ENCODE peak calls at places on chromosomes 6 and 20, in seven cellular contexts. One of them, this sample, is unnamed.

GRCh38 chr20:8155848-8156602 is 24.0 kb downstream of the PLCB1 start:
- DNase-seq in H1: no peak
- DNase-seq in suprapubic skin: no peak
- DNase-seq in stomach: no peak
- DNase-seq in transverse colon: no peak
- DNase-seq in K562: no peak
- DNase-seq in upper lobe of left lung: no peak
- DNase-seq in this sample: no peak

GRCh38 chr6:104326173-104327001 is 533.3 kb downstream of the HACE1 start:
- DNase-seq in suprapubic skin: no peak
- DNase-seq in K562: no peak
- DNase-seq in stomach: no peak
- DNase-seq in H1: no peak
- DNase-seq in transverse colon: no peak
- DNase-seq in upper lobe of left lung: no peak
- DNase-seq in this sample: no peak

GRCh38 chr6:156262014-156262413 is 515.2 kb upstream of the ARID1B start:
- DNase-seq in stomach: no peak
- DNase-seq in K562: no peak
- DNase-seq in H1: no peak
- DNase-seq in suprapubic skin: no peak
- DNase-seq in transverse colon: no peak
- DNase-seq in upper lobe of left lung: no peak
- DNase-seq in this sample: no peak

GRCh38 chr6:18632670-18633410 is 245.7 kb downstream of the RNF144B start:
- DNase-seq in upper lobe of left lung: no peak
- DNase-seq in stomach: no peak
- DNase-seq in K562: no peak
- DNase-seq in transverse colon: no peak
- DNase-seq in suprapubic skin: no peak
- DNase-seq in H1: no peak
- DNase-seq in this sample: no peak

GRCh38 chr20:53949319-53949839 is 121.0 kb downstream of the BCAS1 start:
- DNase-seq in K562: no peak
- DNase-seq in transverse colon: peak
- DNase-seq in H1: no peak
- DNase-seq in stomach: peak
- DNase-seq in upper lobe of left lung: no peak
- DNase-seq in suprapubic skin: no peak
- DNase-seq in this sample: no peak

GRCh38 chr6:18551228-18551627 is 164.1 kb downstream of the RNF144B start:
- DNase-seq in transverse colon: no peak
- DNase-seq in stomach: no peak
- DNase-seq in H1: no peak
- DNase-seq in suprapubic skin: no peak
- DNase-seq in K562: no peak
- DNase-seq in upper lobe of left lung: no peak
- DNase-seq in this sample: no peak

GRCh38 chr6:167462913-167463312 is 138.0 kb downstream of the TTLL2 start:
- DNase-seq in K562: no peak
- DNase-seq in suprapubic skin: peak
- DNase-seq in transverse colon: no peak
- DNase-seq in upper lobe of left lung: no peak
- DNase-seq in H1: no peak
- DNase-seq in stomach: no peak
- DNase-seq in this sample: no peak

GRCh38 chr20:57087102-57087501 is 179.3 kb downstream of the BMP7 start:
- DNase-seq in suprapubic skin: no peak
- DNase-seq in transverse colon: no peak
- DNase-seq in K562: peak
- DNase-seq in H1: no peak
- DNase-seq in upper lobe of left lung: no peak
- DNase-seq in stomach: no peak
- DNase-seq in this sample: no peak

GRCh38 chr6:162343902-162344226 is 383.7 kb downstream of the PRKN start:
- DNase-seq in stomach: no peak
- DNase-seq in H1: no peak
- DNase-seq in suprapubic skin: no peak
- DNase-seq in upper lobe of left lung: no peak
- DNase-seq in K562: no peak
- DNase-seq in transverse colon: no peak
- DNase-seq in this sample: no peak

GRCh38 chr6:52881996-52882841 is 27.3 kb downstream of the GSTA3 start:
- DNase-seq in H1: no peak
- DNase-seq in stomach: peak
- DNase-seq in K562: peak
- DNase-seq in upper lobe of left lung: no peak
- DNase-seq in suprapubic skin: no peak
- DNase-seq in transverse colon: peak
- DNase-seq in this sample: peak

GRCh38 chr6:78614961-78615360 is 252.4 kb upstream of the IRAK1BP1 start:
- DNase-seq in K562: no peak
- DNase-seq in stomach: no peak
- DNase-seq in suprapubic skin: no peak
- DNase-seq in upper lobe of left lung: no peak
- DNase-seq in H1: no peak
- DNase-seq in transverse colon: no peak
- DNase-seq in this sample: no peak

GRCh38 chr6:24251339-24251738 is 106.5 kb downstream of the DCDC2 start:
- DNase-seq in upper lobe of left lung: no peak
- DNase-seq in K562: no peak
- DNase-seq in stomach: no peak
- DNase-seq in H1: no peak
- DNase-seq in transverse colon: no peak
- DNase-seq in suprapubic skin: no peak
- DNase-seq in this sample: no peak

GRCh38 chr6:30564114-30564513 is 7.0 kb downstream of the PRR3 start:
- DNase-seq in suprapubic skin: no peak
- DNase-seq in H1: no peak
- DNase-seq in upper lobe of left lung: no peak
- DNase-seq in transverse colon: no peak
- DNase-seq in stomach: no peak
- DNase-seq in K562: no peak
- DNase-seq in this sample: no peak

GRCh38 chr6:163336961-163337360 is 77.6 kb upstream of the QKI start:
- DNase-seq in upper lobe of left lung: no peak
- DNase-seq in K562: no peak
- DNase-seq in H1: no peak
- DNase-seq in stomach: no peak
- DNase-seq in suprapubic skin: no peak
- DNase-seq in transverse colon: no peak
- DNase-seq in this sample: no peak

GRCh38 chr6:44219053-44219814 is 2.5 kb downstream of the MYMX start:
- DNase-seq in H1: no peak
- DNase-seq in transverse colon: peak
- DNase-seq in stomach: peak
- DNase-seq in K562: peak
- DNase-seq in suprapubic skin: no peak
- DNase-seq in upper lobe of left lung: peak
- DNase-seq in this sample: peak

GRCh38 chr6:30325150-30325872 is 1.4 kb upstream of the TRIM39 start:
- DNase-seq in transverse colon: peak
- DNase-seq in H1: peak
- DNase-seq in upper lobe of left lung: no peak
- DNase-seq in stomach: peak
- DNase-seq in K562: peak
- DNase-seq in suprapubic skin: no peak
- DNase-seq in this sample: no peak

GRCh38 chr6:120872262-120872578 is 462.1 kb downstream of the TBC1D32 start:
- DNase-seq in upper lobe of left lung: no peak
- DNase-seq in stomach: no peak
- DNase-seq in transverse colon: no peak
- DNase-seq in H1: no peak
- DNase-seq in suprapubic skin: no peak
- DNase-seq in K562: no peak
- DNase-seq in this sample: no peak

GRCh38 chr20:62203378-62204030 is 16.6 kb downstream of the HRH3 start:
- DNase-seq in upper lobe of left lung: peak
- DNase-seq in stomach: no peak
- DNase-seq in transverse colon: no peak
- DNase-seq in K562: no peak
- DNase-seq in H1: no peak
- DNase-seq in suprapubic skin: no peak
- DNase-seq in this sample: peak

GRCh38 chr6:18062733-18063132 is 59.7 kb downstream of the NHLRC1 start:
- DNase-seq in K562: no peak
- DNase-seq in upper lobe of left lung: no peak
- DNase-seq in suprapubic skin: no peak
- DNase-seq in transverse colon: no peak
- DNase-seq in stomach: peak
- DNase-seq in H1: no peak
- DNase-seq in this sample: no peak

GRCh38 chr6:34595332-34596090 is 39.4 kb upstream of the SPDEF start:
- DNase-seq in stomach: no peak
- DNase-seq in H1: no peak
- DNase-seq in upper lobe of left lung: no peak
- DNase-seq in transverse colon: no peak
- DNase-seq in K562: no peak
- DNase-seq in suprapubic skin: no peak
- DNase-seq in this sample: no peak

GRCh38 chr20:37382539-37383120 is 36.7 kb downstream of the SRC start:
- DNase-seq in H1: no peak
- DNase-seq in stomach: no peak
- DNase-seq in upper lobe of left lung: no peak
- DNase-seq in K562: no peak
- DNase-seq in suprapubic skin: no peak
- DNase-seq in transverse colon: no peak
- DNase-seq in this sample: no peak

GRCh38 chr20:63135411-63135810 is 80.5 kb downstream of the YTHDF1 start:
- DNase-seq in suprapubic skin: no peak
- DNase-seq in transverse colon: no peak
- DNase-seq in H1: no peak
- DNase-seq in stomach: no peak
- DNase-seq in upper lobe of left lung: no peak
- DNase-seq in K562: peak
- DNase-seq in this sample: no peak

GRCh38 chr6:2765166-2765895 is at the start of gene WRNIP1:
- DNase-seq in H1: peak
- DNase-seq in stomach: peak
- DNase-seq in suprapubic skin: peak
- DNase-seq in K562: peak
- DNase-seq in transverse colon: peak
- DNase-seq in upper lobe of left lung: peak
- DNase-seq in this sample: peak

GRCh38 chr6:2763876-2764540 is 1.2 kb upstream of the WRNIP1 start:
- DNase-seq in H1: no peak
- DNase-seq in suprapubic skin: no peak
- DNase-seq in K562: no peak
- DNase-seq in upper lobe of left lung: peak
- DNase-seq in transverse colon: no peak
- DNase-seq in stomach: no peak
- DNase-seq in this sample: no peak

GRCh38 chr6:2765896-2766766 is 938 bp downstream of the WRNIP1 start:
- DNase-seq in H1: no peak
- DNase-seq in K562: no peak
- DNase-seq in suprapubic skin: peak
- DNase-seq in stomach: peak
- DNase-seq in upper lobe of left lung: peak
- DNase-seq in transverse colon: peak
- DNase-seq in this sample: peak

GRCh38 chr6:2763345-2763841 is 1.8 kb upstream of the WRNIP1 start:
- DNase-seq in H1: no peak
- DNase-seq in transverse colon: no peak
- DNase-seq in stomach: no peak
- DNase-seq in suprapubic skin: no peak
- DNase-seq in K562: no peak
- DNase-seq in upper lobe of left lung: peak
- DNase-seq in this sample: peak

DNA sequence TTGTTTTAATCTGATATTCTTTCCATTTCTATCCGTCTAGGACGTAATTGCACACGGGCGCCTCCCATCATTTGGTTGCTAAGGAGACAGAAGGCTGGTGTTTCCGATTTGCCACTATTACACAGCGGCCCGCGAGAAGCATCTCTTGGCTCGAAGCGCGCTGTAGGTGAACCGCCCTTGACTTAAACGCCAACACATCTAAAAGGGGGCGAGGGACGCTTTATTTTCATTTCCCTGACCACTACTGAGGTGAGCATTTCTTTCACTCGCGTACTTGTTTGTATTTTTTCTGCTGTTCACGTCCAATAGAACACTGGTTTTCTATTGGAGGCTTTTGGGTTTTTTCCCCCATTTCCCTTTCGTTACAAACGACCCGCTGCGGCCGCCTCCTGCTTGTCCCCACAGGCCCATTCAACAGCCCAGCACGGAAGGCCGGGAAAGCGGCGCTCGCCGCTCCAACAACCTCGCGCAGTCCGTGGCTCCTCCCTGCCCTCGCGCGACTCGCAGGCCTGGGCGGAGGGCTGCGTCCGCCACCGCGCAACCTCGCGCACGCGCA is 505 bp upstream of the WRNIP1 start:
- DNase-seq in transverse colon: peak
- DNase-seq in K562: peak
- DNase-seq in suprapubic skin: peak
- DNase-seq in stomach: no peak
- DNase-seq in upper lobe of left lung: peak
- DNase-seq in H1: no peak
- DNase-seq in this sample: peak
- TF ChIP-seq POLR2A in transverse colon: no peak
- TF ChIP-seq POLR2A in K562: peak
- TF ChIP-seq POLR2A in suprapubic skin: no peak
- TF ChIP-seq POLR2A in stomach: no peak
- TF ChIP-seq POLR2A in upper lobe of left lung: peak
- TF ChIP-seq POLR2A in H1: no peak
- TF ChIP-seq POLR2A in this sample: peak

DNA sequence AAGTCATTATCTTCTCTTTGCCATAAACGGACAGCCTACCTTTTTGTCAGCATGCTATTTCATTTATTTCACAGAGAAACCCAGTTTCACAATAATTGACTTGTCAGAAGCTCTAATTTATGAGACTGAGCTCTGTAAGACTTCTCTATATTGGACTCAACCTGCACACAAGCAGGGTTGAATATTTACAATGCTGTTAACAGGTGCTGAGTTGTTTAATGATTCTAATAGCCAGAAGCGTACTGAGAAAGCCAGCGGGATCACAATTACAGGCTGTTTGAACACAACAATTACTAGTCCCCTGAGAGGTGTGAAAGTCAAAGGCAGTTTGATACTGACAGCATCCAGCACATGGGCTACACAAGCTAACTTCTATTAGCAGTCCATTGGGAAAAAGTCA is 128.2 kb upstream of the SIM1 start:
- DNase-seq in upper lobe of left lung: no peak
- DNase-seq in suprapubic skin: no peak
- DNase-seq in transverse colon: no peak
- DNase-seq in stomach: no peak
- DNase-seq in K562: no peak
- DNase-seq in H1: no peak
- DNase-seq in this sample: no peak
- TF ChIP-seq EP300 in upper lobe of left lung: no peak
- TF ChIP-seq EP300 in suprapubic skin: no peak
- TF ChIP-seq EP300 in transverse colon: no peak
- TF ChIP-seq EP300 in stomach: no peak
- TF ChIP-seq EP300 in K562: no peak
- TF ChIP-seq EP300 in H1: no peak
- TF ChIP-seq EP300 in this sample: no peak

GRCh38 chr6:124962617-124963415 is 579 bp downstream of the RNF217 start:
- DNase-seq in suprapubic skin: no peak
- DNase-seq in upper lobe of left lung: peak
- DNase-seq in H1: no peak
- DNase-seq in K562: peak
- DNase-seq in stomach: peak
- DNase-seq in transverse colon: peak
- DNase-seq in this sample: peak
- TF ChIP-seq POLR2A in suprapubic skin: no peak
- TF ChIP-seq POLR2A in upper lobe of left lung: no peak
- TF ChIP-seq POLR2A in H1: peak
- TF ChIP-seq POLR2A in K562: peak
- TF ChIP-seq POLR2A in stomach: no peak
- TF ChIP-seq POLR2A in transverse colon: no peak
- TF ChIP-seq POLR2A in this sample: no peak

GRCh38 chr20:14723614-14724013 is 386.2 kb upstream of the FLRT3 start:
- DNase-seq in upper lobe of left lung: no peak
- DNase-seq in stomach: no peak
- DNase-seq in K562: no peak
- DNase-seq in transverse colon: no peak
- DNase-seq in suprapubic skin: no peak
- DNase-seq in H1: no peak
- DNase-seq in this sample: no peak
- TF ChIP-seq EP300 in upper lobe of left lung: no peak
- TF ChIP-seq EP300 in stomach: no peak
- TF ChIP-seq EP300 in K562: no peak
- TF ChIP-seq EP300 in transverse colon: no peak
- TF ChIP-seq EP300 in suprapubic skin: no peak
- TF ChIP-seq EP300 in H1: no peak
- TF ChIP-seq EP300 in this sample: no peak